ENCODE peak calls at places on chromosomes 1 and 21, in seven cellular contexts. E, N, Z, H, B, U and M are unnamed samples.
A peak's percentile ranks its signal among the peaks of the same experiment; 100 is the strongest.

GRCh38 chr1:86551305-86551704 is 4.4 kb downstream of the CLCA4 start:
- DNase-seq in E (no peak), N (no peak), Z (no peak), H (no peak), B (no peak), U (no peak), M (no peak)

GRCh38 chr1:57549280-57549679 is 125.4 kb upstream of the DAB1 start:
- DNase-seq in E (no peak), N (no peak), Z (no peak), H (no peak), B (no peak), U (no peak), M (no peak)

GRCh38 chr1:38009088-38009840 is 3.3 kb upstream of the UTP11 start:
- DNase-seq in E (no peak), N (no peak), Z (peak; percentile 56), H (no peak), B (no peak), U (peak; percentile 62), M (no peak)

GRCh38 chr1:160256396-160257046 is 5.8 kb downstream of the DCAF8 start:
- DNase-seq in E (no peak), N (no peak), Z (no peak), H (no peak), B (no peak), U (no peak), M (no peak)

GRCh38 chr1:168689726-168690602 is 39.0 kb downstream of the DPT start:
- DNase-seq in E (peak; percentile 43), N (no peak), Z (no peak), H (no peak), B (no peak), U (no peak), M (no peak)

GRCh38 chr1:12615166-12615915 is 2.7 kb downstream of the DHRS3 start:
- DNase-seq in E (no peak), N (peak; percentile 27), Z (peak; percentile 68), H (no peak), B (no peak), U (no peak), M (no peak)

GRCh38 chr1:217106231-217106630 is 383.0 kb upstream of the ESRRG start:
- DNase-seq in E (no peak), N (no peak), Z (no peak), H (no peak), B (no peak), U (no peak), M (peak; percentile 29)

GRCh38 chr21:43921979-43922945 is 57.2 kb downstream of the AGPAT3 start:
- DNase-seq in E (no peak), N (no peak), Z (no peak), H (no peak), B (no peak), U (peak; percentile 87), M (no peak)

GRCh38 chr1:198117267-198117666 is 39.5 kb upstream of the NEK7 start:
- DNase-seq in E (no peak), N (no peak), Z (no peak), H (no peak), B (no peak), U (no peak), M (no peak)

GRCh38 chr1:72827285-72827684 is 544.9 kb upstream of the NEGR1 start:
- DNase-seq in E (no peak), N (no peak), Z (no peak), H (no peak), B (no peak), U (no peak), M (no peak)

GRCh38 chr1:159282118-159282517 is 20.0 kb upstream of the FCER1A start:
- DNase-seq in E (peak; percentile 86), N (no peak), Z (no peak), H (no peak), B (no peak), U (no peak), M (no peak)

GRCh38 chr1:244436336-244437102 is 15.2 kb downstream of the ADSS2 start:
- DNase-seq in E (no peak), N (no peak), Z (no peak), H (no peak), B (no peak), U (no peak), M (no peak)

GRCh38 chr1:48203287-48203900 is 19.1 kb upstream of the SLC5A9 start:
- DNase-seq in E (peak; percentile 20), N (no peak), Z (no peak), H (no peak), B (no peak), U (peak; percentile 71), M (no peak)

GRCh38 chr1:202505356-202505755 is 156.9 kb downstream of the PPP1R12B start:
- DNase-seq in E (no peak), N (peak; percentile 44), Z (no peak), H (no peak), B (no peak), U (no peak), M (no peak)

GRCh38 chr1:12620142-12620865 is 2.3 kb upstream of the DHRS3 start:
- DNase-seq in E (no peak), N (no peak), Z (no peak), H (no peak), B (no peak), U (no peak), M (no peak)

GRCh38 chr1:230122361-230123279 is 55.6 kb downstream of the GALNT2 start:
- DNase-seq in E (no peak), N (no peak), Z (no peak), H (no peak), B (no peak), U (no peak), M (no peak)

GRCh38 chr1:83942914-83943313 is 56.0 kb downstream of the TTLL7 start:
- DNase-seq in E (no peak), N (no peak), Z (no peak), H (no peak), B (no peak), U (no peak), M (no peak)

DNA sequence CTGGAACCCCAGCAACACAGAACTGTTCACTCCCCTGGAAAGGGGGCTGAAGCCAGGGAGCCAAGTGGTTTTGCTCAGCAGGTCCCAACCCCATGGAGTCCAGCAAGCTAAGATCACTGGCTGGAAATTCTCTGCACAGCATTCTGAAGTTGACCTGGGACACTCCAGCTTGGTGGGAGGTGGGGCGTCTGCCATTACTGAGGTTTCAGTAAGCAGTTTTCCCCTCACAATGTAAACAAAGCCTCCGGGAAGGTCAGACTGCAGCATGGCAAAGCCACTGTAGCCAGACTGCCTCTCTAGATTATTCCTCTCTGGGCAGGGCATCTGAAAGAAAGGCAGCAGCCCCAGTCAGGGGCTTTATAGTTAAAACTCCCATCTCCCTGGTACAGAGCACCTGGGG is 59.7 kb downstream of the INKA2 start:
- DNase-seq in E (no peak), N (no peak), Z (no peak), H (no peak), B (no peak), U (no peak), M (no peak)
- TF ChIP-seq EP300 in E (no peak), N (no peak), Z (no peak), H (no peak), B (no peak), U (no peak), M (no peak)

GRCh38 chr1:229059671-229060079 is 211.2 kb upstream of the RAB4A start:
- DNase-seq in E (no peak), N (peak; percentile 59), Z (no peak), H (no peak), B (no peak), U (no peak), M (no peak)
- TF ChIP-seq EP300 in E (no peak), N (peak; percentile 57), Z (no peak), H (peak; percentile 54), B (peak; percentile 92), U (no peak), M (peak; percentile 73)

GRCh38 chr1:81801834-81802531 is 1.2 kb downstream of the ADGRL2 start:
- DNase-seq in E (peak; percentile 27), N (peak; percentile 47), Z (peak; percentile 72), H (peak; percentile 39), B (no peak), U (no peak), M (no peak)

GRCh38 chr1:81800741-81801031 is at the start of gene ADGRL2:
- DNase-seq in E (no peak), N (peak; percentile 42), Z (peak; percentile 70), H (peak; percentile 26), B (no peak), U (no peak), M (no peak)

GRCh38 chr1:81799939-81800740 is 594 bp upstream of the ADGRL2 start:
- DNase-seq in E (peak; percentile 55), N (peak; percentile 76), Z (peak; percentile 85), H (peak; percentile 45), B (peak; percentile 25), U (no peak), M (no peak)

GRCh38 chr1:81802601-81803422 is 2.1 kb downstream of the ADGRL2 start:
- DNase-seq in E (peak; percentile 45), N (peak; percentile 78), Z (peak; percentile 85), H (peak; percentile 69), B (peak; percentile 37), U (no peak), M (no peak)

DNA sequence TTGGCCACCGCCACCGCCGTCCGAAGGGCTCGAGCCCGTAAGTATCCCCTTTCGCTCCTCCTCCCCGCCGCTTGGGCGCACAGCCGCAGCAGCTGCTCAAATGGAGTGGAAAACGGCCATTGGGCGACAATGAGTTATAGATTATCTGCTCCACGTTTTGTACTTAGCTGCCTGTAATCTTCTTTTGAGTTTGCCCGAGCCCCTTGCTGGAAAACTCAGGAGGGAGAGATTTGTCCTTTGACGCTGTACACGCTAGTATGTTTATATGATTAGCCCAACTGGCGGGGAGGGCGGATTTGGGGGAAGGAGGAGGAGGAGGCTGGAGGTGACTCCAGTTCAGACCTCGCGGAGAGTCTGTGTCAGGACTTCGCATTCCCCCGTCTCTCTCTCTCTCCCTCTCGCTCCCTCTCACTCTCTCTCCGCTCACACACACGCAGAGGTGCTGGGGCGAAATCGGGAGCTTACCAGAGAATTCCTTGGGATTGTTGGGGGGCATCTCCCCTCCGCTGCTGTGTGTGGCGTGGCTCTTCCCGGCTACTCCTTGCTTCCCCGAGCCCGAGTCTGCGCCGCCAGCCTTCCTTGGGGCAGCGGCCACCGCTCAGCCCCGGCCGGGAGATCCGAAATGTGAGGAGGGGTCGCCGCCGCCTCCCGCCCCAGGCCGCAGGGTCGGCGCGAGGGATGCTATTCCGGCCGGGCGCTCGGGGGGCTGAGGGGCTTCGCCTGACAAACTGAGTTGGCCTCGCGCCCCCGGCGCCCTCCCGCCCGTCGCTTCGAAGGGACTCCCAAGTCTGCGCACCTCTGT is 499 bp downstream of the ADGRL2 start:
- DNase-seq in E (peak; percentile 85), N (peak; percentile 89), Z (peak; percentile 93), H (peak; percentile 68), B (peak; percentile 56), U (no peak), M (peak; percentile 93)
- TF ChIP-seq EP300 in E (no peak), N (no peak), Z (no peak), H (no peak), B (peak; percentile 88), U (no peak), M (no peak)

DNA sequence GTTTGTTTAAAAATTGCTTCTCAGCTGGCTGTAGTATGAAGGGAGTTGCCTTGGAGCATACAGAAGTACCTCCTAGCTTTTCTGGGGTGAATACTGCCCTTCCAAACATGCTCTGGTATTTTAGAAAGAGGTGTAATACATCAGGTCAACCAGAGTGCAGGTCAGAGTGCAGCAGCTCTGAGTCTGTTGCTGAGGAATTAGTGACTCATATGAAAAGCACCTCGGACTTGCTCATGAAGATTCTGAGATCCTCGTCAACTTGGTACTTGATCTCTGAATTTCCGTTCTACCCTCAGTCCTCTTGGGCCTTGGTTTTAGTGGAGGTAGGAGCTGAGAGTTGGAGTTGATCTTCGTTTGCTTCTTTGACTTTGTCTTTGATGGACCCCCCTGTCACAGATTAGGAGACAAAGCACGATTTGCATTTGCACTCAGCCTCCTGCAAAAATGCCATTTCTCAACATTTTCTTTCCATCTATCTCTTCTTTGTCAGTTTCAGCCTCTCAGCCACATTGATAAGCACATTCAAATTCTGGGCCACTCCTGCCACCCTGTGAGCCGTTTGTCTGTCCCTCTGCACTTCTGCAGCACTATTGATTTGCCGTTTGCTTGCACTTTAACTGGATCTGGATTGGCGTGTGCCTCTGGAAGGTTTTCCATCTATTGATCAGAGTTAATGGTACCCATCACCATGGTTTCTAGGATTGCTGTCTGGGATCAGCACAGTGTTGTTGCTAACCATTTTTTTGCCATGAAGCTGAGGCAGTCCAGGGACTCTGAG is 67.5 kb downstream of the NOS1AP start:
- DNase-seq in E (peak; percentile 65), N (no peak), Z (no peak), H (no peak), B (no peak), U (no peak), M (no peak)
- TF ChIP-seq EP300 in E (no peak), N (no peak), Z (no peak), H (no peak), B (no peak), U (no peak), M (no peak)